ENCODE peak calls at places on chromosome X, in five cellular contexts. One of them, this sample, is unnamed.

GRCh38 chrX:17397074-17397473 is 22.1 kb downstream of the NHS start:
- DNase-seq in mammary epithelial cell: peak; percentile 73
- DNase-seq in tibial nerve: no peak
- DNase-seq in choroid plexus epithelial cell: no peak
- DNase-seq in CD8-positive, alpha-beta T cell: no peak
- DNase-seq in this sample: no peak

GRCh38 chrX:50168305-50168704 is 32.5 kb downstream of the AKAP4 start:
- DNase-seq in mammary epithelial cell: no peak
- DNase-seq in tibial nerve: no peak
- DNase-seq in choroid plexus epithelial cell: peak; percentile 2
- DNase-seq in CD8-positive, alpha-beta T cell: no peak
- DNase-seq in this sample: no peak

GRCh38 chrX:150148749-150149672 is 210.7 kb upstream of the EOLA2 start:
- DNase-seq in mammary epithelial cell: no peak
- DNase-seq in tibial nerve: no peak
- DNase-seq in choroid plexus epithelial cell: no peak
- DNase-seq in CD8-positive, alpha-beta T cell: no peak
- DNase-seq in this sample: peak; percentile 7

GRCh38 chrX:7146703-7147430 is 645 bp upstream of the STS start:
- DNase-seq in mammary epithelial cell: no peak
- DNase-seq in tibial nerve: peak; percentile 5
- DNase-seq in choroid plexus epithelial cell: peak; percentile 40
- DNase-seq in CD8-positive, alpha-beta T cell: no peak
- DNase-seq in this sample: no peak

GRCh38 chrX:25022499-25023325 is 6.9 kb upstream of the ARX start:
- DNase-seq in mammary epithelial cell: no peak
- DNase-seq in tibial nerve: no peak
- DNase-seq in choroid plexus epithelial cell: no peak
- DNase-seq in CD8-positive, alpha-beta T cell: no peak
- DNase-seq in this sample: no peak

GRCh38 chrX:119698835-119699234 is 5.9 kb upstream of the SEPTIN6 start:
- DNase-seq in mammary epithelial cell: peak; percentile 32
- DNase-seq in tibial nerve: no peak
- DNase-seq in choroid plexus epithelial cell: peak; percentile 86
- DNase-seq in CD8-positive, alpha-beta T cell: no peak
- DNase-seq in this sample: no peak

GRCh38 chrX:38513087-38513742 is 48.1 kb upstream of the TSPAN7 start:
- DNase-seq in mammary epithelial cell: no peak
- DNase-seq in tibial nerve: no peak
- DNase-seq in choroid plexus epithelial cell: no peak
- DNase-seq in CD8-positive, alpha-beta T cell: no peak
- DNase-seq in this sample: no peak

GRCh38 chrX:53695901-53696300 is 9.4 kb upstream of the HUWE1 start:
- DNase-seq in mammary epithelial cell: no peak
- DNase-seq in tibial nerve: no peak
- DNase-seq in choroid plexus epithelial cell: no peak
- DNase-seq in CD8-positive, alpha-beta T cell: no peak
- DNase-seq in this sample: no peak

GRCh38 chrX:88903989-88904718 is 157.1 kb downstream of the CPXCR1 start:
- DNase-seq in mammary epithelial cell: no peak
- DNase-seq in tibial nerve: no peak
- DNase-seq in choroid plexus epithelial cell: no peak
- DNase-seq in CD8-positive, alpha-beta T cell: no peak
- DNase-seq in this sample: no peak

GRCh38 chrX:80876877-80877276 is 67.2 kb upstream of the BRWD3 start:
- DNase-seq in mammary epithelial cell: peak; percentile 11
- DNase-seq in tibial nerve: no peak
- DNase-seq in choroid plexus epithelial cell: peak; percentile 52
- DNase-seq in CD8-positive, alpha-beta T cell: no peak
- DNase-seq in this sample: no peak

GRCh38 chrX:15206306-15206705 is 63.6 kb downstream of the ASB9 start:
- DNase-seq in mammary epithelial cell: no peak
- DNase-seq in tibial nerve: no peak
- DNase-seq in choroid plexus epithelial cell: no peak
- DNase-seq in CD8-positive, alpha-beta T cell: no peak
- DNase-seq in this sample: no peak

GRCh38 chrX:9555354-9555753 is 90.5 kb downstream of the TBL1X start:
- DNase-seq in mammary epithelial cell: no peak
- DNase-seq in tibial nerve: no peak
- DNase-seq in choroid plexus epithelial cell: peak; percentile 25
- DNase-seq in CD8-positive, alpha-beta T cell: no peak
- DNase-seq in this sample: no peak

GRCh38 chrX:118595501-118596042 is 100.0 kb downstream of the DOCK11 start:
- DNase-seq in mammary epithelial cell: no peak
- DNase-seq in tibial nerve: peak; percentile 9
- DNase-seq in choroid plexus epithelial cell: no peak
- DNase-seq in CD8-positive, alpha-beta T cell: no peak
- DNase-seq in this sample: no peak

GRCh38 chrX:102712967-102713677 is 874 bp downstream of the GPRASP2 start:
- DNase-seq in mammary epithelial cell: peak; percentile 40
- DNase-seq in tibial nerve: peak; percentile 60
- DNase-seq in choroid plexus epithelial cell: peak; percentile 67
- DNase-seq in CD8-positive, alpha-beta T cell: no peak
- DNase-seq in this sample: peak; percentile 68

GRCh38 chrX:71102292-71102691 is 4.2 kb downstream of the CXorf65 start:
- DNase-seq in mammary epithelial cell: no peak
- DNase-seq in tibial nerve: no peak
- DNase-seq in choroid plexus epithelial cell: no peak
- DNase-seq in CD8-positive, alpha-beta T cell: no peak
- DNase-seq in this sample: no peak

GRCh38 chrX:119067023-119067739 is 5.6 kb upstream of the CT47C1 start:
- DNase-seq in mammary epithelial cell: peak; percentile 27
- DNase-seq in tibial nerve: peak; percentile 67
- DNase-seq in choroid plexus epithelial cell: peak; percentile 75
- DNase-seq in CD8-positive, alpha-beta T cell: no peak
- DNase-seq in this sample: peak; percentile 46

GRCh38 chrX:148530464-148531077 is 30.2 kb downstream of the AFF2 start:
- DNase-seq in mammary epithelial cell: no peak
- DNase-seq in tibial nerve: peak; percentile 19
- DNase-seq in choroid plexus epithelial cell: peak; percentile 46
- DNase-seq in CD8-positive, alpha-beta T cell: no peak
- DNase-seq in this sample: no peak

GRCh38 chrX:149004936-149005335 is 500.2 kb downstream of the IDS start:
- DNase-seq in mammary epithelial cell: no peak
- DNase-seq in tibial nerve: no peak
- DNase-seq in choroid plexus epithelial cell: no peak
- DNase-seq in CD8-positive, alpha-beta T cell: no peak
- DNase-seq in this sample: no peak

GRCh38 chrX:101462892-101463291 is 22.4 kb upstream of the ARMCX4 start:
- DNase-seq in mammary epithelial cell: peak; percentile 16
- DNase-seq in tibial nerve: no peak
- DNase-seq in choroid plexus epithelial cell: peak; percentile 62
- DNase-seq in CD8-positive, alpha-beta T cell: no peak
- DNase-seq in this sample: no peak

GRCh38 chrX:48694776-48695523 is 1.6 kb upstream of the SUV39H1 start:
- DNase-seq in mammary epithelial cell: no peak
- DNase-seq in tibial nerve: no peak
- DNase-seq in choroid plexus epithelial cell: no peak
- DNase-seq in CD8-positive, alpha-beta T cell: no peak
- DNase-seq in this sample: no peak

GRCh38 chrX:154096140-154097002 is 1.1 kb downstream of the MECP2 start:
- DNase-seq in mammary epithelial cell: peak; percentile 10
- DNase-seq in tibial nerve: no peak
- DNase-seq in choroid plexus epithelial cell: no peak
- DNase-seq in CD8-positive, alpha-beta T cell: no peak
- DNase-seq in this sample: peak; percentile 24

GRCh38 chrX:153063315-153063714 is 7.0 kb downstream of the PNMA3 start:
- DNase-seq in mammary epithelial cell: no peak
- DNase-seq in tibial nerve: no peak
- DNase-seq in choroid plexus epithelial cell: peak; percentile 63
- DNase-seq in CD8-positive, alpha-beta T cell: no peak
- DNase-seq in this sample: no peak

GRCh38 chrX:43940811-43941210 is 32.4 kb downstream of the NDP start:
- DNase-seq in mammary epithelial cell: peak; percentile 51
- DNase-seq in tibial nerve: no peak
- DNase-seq in choroid plexus epithelial cell: peak; percentile 42
- DNase-seq in CD8-positive, alpha-beta T cell: no peak
- DNase-seq in this sample: no peak

GRCh38 chrX:9272166-9272565 is 192.7 kb upstream of the TBL1X start:
- DNase-seq in mammary epithelial cell: no peak
- DNase-seq in tibial nerve: no peak
- DNase-seq in choroid plexus epithelial cell: no peak
- DNase-seq in CD8-positive, alpha-beta T cell: no peak
- DNase-seq in this sample: no peak

GRCh38 chrX:78595901-78596502 is 63.1 kb downstream of the RTL3 start:
- DNase-seq in mammary epithelial cell: no peak
- DNase-seq in tibial nerve: peak; percentile 5
- DNase-seq in choroid plexus epithelial cell: peak; percentile 40
- DNase-seq in CD8-positive, alpha-beta T cell: no peak
- DNase-seq in this sample: no peak

GRCh38 chrX:9055354-9055753 is 21.4 kb upstream of the FAM9B start:
- DNase-seq in mammary epithelial cell: no peak
- DNase-seq in tibial nerve: no peak
- DNase-seq in choroid plexus epithelial cell: no peak
- DNase-seq in CD8-positive, alpha-beta T cell: no peak
- DNase-seq in this sample: no peak

GRCh38 chrX:116657071-116657470 is 194.3 kb upstream of the CT83 start:
- DNase-seq in mammary epithelial cell: no peak
- DNase-seq in tibial nerve: no peak
- DNase-seq in choroid plexus epithelial cell: no peak
- DNase-seq in CD8-positive, alpha-beta T cell: no peak
- DNase-seq in this sample: no peak

GRCh38 chrX:136336623-136337022 is 35.9 kb downstream of the ADGRG4 start:
- DNase-seq in mammary epithelial cell: no peak
- DNase-seq in tibial nerve: no peak
- DNase-seq in choroid plexus epithelial cell: peak; percentile 12
- DNase-seq in CD8-positive, alpha-beta T cell: no peak
- DNase-seq in this sample: no peak

GRCh38 chrX:43386872-43387271 is 269.2 kb upstream of the MAOA start:
- DNase-seq in mammary epithelial cell: peak; percentile 2
- DNase-seq in tibial nerve: no peak
- DNase-seq in choroid plexus epithelial cell: no peak
- DNase-seq in CD8-positive, alpha-beta T cell: no peak
- DNase-seq in this sample: no peak

GRCh38 chrX:137646472-137646871 is 80.5 kb downstream of the ZIC3 start:
- DNase-seq in mammary epithelial cell: no peak
- DNase-seq in tibial nerve: no peak
- DNase-seq in choroid plexus epithelial cell: no peak
- DNase-seq in CD8-positive, alpha-beta T cell: no peak
- DNase-seq in this sample: no peak

GRCh38 chrX:107205770-107206696 is at the start of the genes DNAAF6 and NUP62CL:
- DNase-seq in mammary epithelial cell: peak; percentile 69
- DNase-seq in tibial nerve: peak; percentile 11
- DNase-seq in choroid plexus epithelial cell: peak; percentile 17
- DNase-seq in CD8-positive, alpha-beta T cell: peak; percentile 36
- DNase-seq in this sample: peak; percentile 28

GRCh38 chrX:153603131-153603656 is 4.3 kb upstream of the CCNQ start:
- DNase-seq in mammary epithelial cell: no peak
- DNase-seq in tibial nerve: no peak
- DNase-seq in choroid plexus epithelial cell: no peak
- DNase-seq in CD8-positive, alpha-beta T cell: no peak
- DNase-seq in this sample: no peak

GRCh38 chrX:28158019-28158777 is 176.9 kb upstream of the DCAF8L1 start:
- DNase-seq in mammary epithelial cell: no peak
- DNase-seq in tibial nerve: no peak
- DNase-seq in choroid plexus epithelial cell: no peak
- DNase-seq in CD8-positive, alpha-beta T cell: no peak
- DNase-seq in this sample: no peak
- H3K4me3 ChIP-seq in mammary epithelial cell: no peak overlapping the region
- H3K4me3 ChIP-seq in tibial nerve: no peak overlapping the region
- H3K4me3 ChIP-seq in choroid plexus epithelial cell: no peak overlapping the region
- H3K4me3 ChIP-seq in CD8-positive, alpha-beta T cell: no peak overlapping the region
- H3K4me3 ChIP-seq in this sample: no peak overlapping the region

GRCh38 chrX:10722804-10723364 is 102.5 kb upstream of the MID1 start:
- DNase-seq in mammary epithelial cell: peak; percentile 23
- DNase-seq in tibial nerve: peak; percentile 79
- DNase-seq in choroid plexus epithelial cell: peak; percentile 78
- DNase-seq in CD8-positive, alpha-beta T cell: peak; percentile 0
- DNase-seq in this sample: no peak

GRCh38 chrX:10726647-10727046 is 106.3 kb upstream of the MID1 start:
- DNase-seq in mammary epithelial cell: peak; percentile 71
- DNase-seq in tibial nerve: no peak
- DNase-seq in choroid plexus epithelial cell: peak; percentile 84
- DNase-seq in CD8-positive, alpha-beta T cell: no peak
- DNase-seq in this sample: no peak

GRCh38 chrX:10729000-10729399 is 108.6 kb upstream of the MID1 start:
- DNase-seq in mammary epithelial cell: no peak
- DNase-seq in tibial nerve: no peak
- DNase-seq in choroid plexus epithelial cell: no peak
- DNase-seq in CD8-positive, alpha-beta T cell: no peak
- DNase-seq in this sample: no peak

DNA sequence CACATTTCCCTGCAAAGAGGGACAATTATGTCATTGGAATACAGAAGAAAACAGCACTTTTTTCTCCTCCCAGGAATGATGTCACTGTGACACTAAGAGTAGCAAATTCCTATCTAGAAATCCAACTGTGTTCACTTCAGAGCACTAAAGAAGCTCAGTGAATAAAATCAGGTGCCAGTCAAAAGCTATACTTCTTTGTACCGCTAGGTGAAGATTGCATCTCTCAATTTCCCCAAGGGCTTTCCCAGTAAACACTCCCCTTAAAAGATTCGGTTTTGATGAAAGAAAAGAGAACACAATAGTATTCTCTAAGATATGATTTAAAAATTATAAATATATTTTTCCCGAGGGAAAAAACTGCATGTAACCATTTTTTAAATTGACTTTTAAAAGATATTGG is 104.7 kb upstream of the MID1 start:
- DNase-seq in mammary epithelial cell: no peak
- DNase-seq in tibial nerve: no peak
- DNase-seq in choroid plexus epithelial cell: peak; percentile 25
- DNase-seq in CD8-positive, alpha-beta T cell: no peak
- DNase-seq in this sample: no peak
- TF ChIP-seq CTCF in mammary epithelial cell: no peak
- TF ChIP-seq CTCF in tibial nerve: peak; percentile 15
- TF ChIP-seq CTCF in choroid plexus epithelial cell: peak; percentile 38
- TF ChIP-seq CTCF in CD8-positive, alpha-beta T cell: no peak
- TF ChIP-seq CTCF in this sample: no peak

GRCh38 chrX:134806707-134807038 is 148.4 kb upstream of the PLAC1 start:
- DNase-seq in mammary epithelial cell: no peak
- DNase-seq in tibial nerve: no peak
- DNase-seq in choroid plexus epithelial cell: no peak
- DNase-seq in CD8-positive, alpha-beta T cell: no peak
- DNase-seq in this sample: no peak
- H3K4me3 ChIP-seq in mammary epithelial cell: peak overlapping the region; percentile 64
- H3K4me3 ChIP-seq in tibial nerve: no peak overlapping the region
- H3K4me3 ChIP-seq in choroid plexus epithelial cell: peak overlapping the region; percentile 73
- H3K4me3 ChIP-seq in CD8-positive, alpha-beta T cell: peak overlapping the region; percentile 92
- H3K4me3 ChIP-seq in this sample: peak overlapping the region; percentile 66

GRCh38 chrX:57817302-57817701 is 93.0 kb downstream of the ZXDA start:
- DNase-seq in mammary epithelial cell: no peak
- DNase-seq in tibial nerve: no peak
- DNase-seq in choroid plexus epithelial cell: peak; percentile 8
- DNase-seq in CD8-positive, alpha-beta T cell: no peak
- DNase-seq in this sample: no peak
- TF ChIP-seq CTCF in mammary epithelial cell: peak; percentile 34
- TF ChIP-seq CTCF in tibial nerve: peak; percentile 38
- TF ChIP-seq CTCF in choroid plexus epithelial cell: peak; percentile 35
- TF ChIP-seq CTCF in CD8-positive, alpha-beta T cell: no peak
- TF ChIP-seq CTCF in this sample: peak; percentile 41

DNA sequence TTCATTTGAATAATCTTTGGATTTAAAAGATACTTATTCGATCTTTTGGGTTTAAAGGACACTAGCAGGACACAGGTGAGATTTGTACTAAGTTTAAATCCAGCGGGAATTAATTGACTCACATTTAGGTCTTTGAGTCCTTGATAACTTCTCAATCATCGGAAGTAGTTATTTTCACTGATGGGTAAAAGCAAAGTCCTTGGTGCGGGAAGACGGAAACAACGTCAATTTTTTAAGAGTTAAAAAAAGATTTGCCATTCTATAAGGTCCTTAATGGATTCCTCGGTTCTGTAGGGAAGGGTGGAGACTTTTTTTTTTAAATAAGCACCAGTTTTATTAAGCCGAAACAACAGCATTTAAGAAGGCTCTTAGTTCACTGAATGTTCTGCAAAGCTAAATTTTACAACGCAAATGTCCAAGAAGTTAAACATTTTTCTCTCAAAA is 2.9 kb downstream of the TMSB4X start:
- DNase-seq in mammary epithelial cell: no peak
- DNase-seq in tibial nerve: no peak
- DNase-seq in choroid plexus epithelial cell: no peak
- DNase-seq in CD8-positive, alpha-beta T cell: no peak
- DNase-seq in this sample: no peak
- H3K4me3 ChIP-seq in mammary epithelial cell: no peak overlapping the region
- H3K4me3 ChIP-seq in tibial nerve: peak overlapping the region; percentile 66
- H3K4me3 ChIP-seq in choroid plexus epithelial cell: peak overlapping the region; percentile 80
- H3K4me3 ChIP-seq in CD8-positive, alpha-beta T cell: peak overlapping the region; percentile 77
- H3K4me3 ChIP-seq in this sample: peak overlapping the region; percentile 65

This sample was measured in heart right ventricle.